ENCODE peak calls at places on chromosomes 12 and 14, in nine cellular contexts. Z is activated CD4-positive, alpha-beta T cell treated with anti-CD3 and anti-CD28 coated beads, Interleukin-2, amount 50 U/mL, for 4 hours; R is hypothalamus; O is glutamatergic neuron; F is fibroblast of pulmonary artery; X is GM04504; Y is T-helper 1 cell; U is cardiac fibroblast; H is stimulated activated CD8-positive, alpha-beta memory T cell treated with anti-CD3 and anti-CD28 coated beads, Interleukin-7, amount 100 ng/mL, for 1 hour. J is an unnamed sample.

GRCh38 chr12:93571360-93571853 is 1.1 kb upstream of the SOCS2 start:
- DNase-seq in Z (peak; percentile 68), R (no peak), H (no peak), X (no peak), O (peak; percentile 97), U (peak; percentile 48), F (peak; percentile 32), Y (peak; percentile 77), J (peak; percentile 48)

GRCh38 chr12:80598004-80598606 is 109.3 kb upstream of the MYF6 start:
- DNase-seq in Z (no peak), U (peak; percentile 91), O (no peak), X (peak; percentile 46), R (no peak), F (peak; percentile 81), Y (no peak), H (no peak), J (no peak)

GRCh38 chr12:88308825-88309224 is 166.7 kb downstream of the TMTC3 start:
- DNase-seq in Y (no peak), U (peak; percentile 97), F (peak; percentile 95), H (no peak), O (no peak), R (no peak), Z (no peak), X (peak; percentile 56), J (no peak)

GRCh38 chr14:76348898-76349297 is 27.0 kb upstream of the ESRRB start:
- DNase-seq in Z (no peak), X (peak; percentile 51), H (no peak), R (no peak), O (no peak), Y (no peak), F (peak; percentile 59), U (peak; percentile 59), J (no peak)

GRCh38 chr14:34098045-34098984 is 147.4 kb upstream of the EGLN3 start:
- DNase-seq in Y (peak; percentile 44), X (no peak), O (peak; percentile 35), Z (no peak), U (peak; percentile 57), R (no peak), H (no peak), F (peak; percentile 71), J (no peak)

GRCh38 chr14:68935761-68936209 is 43.3 kb downstream of the ACTN1 start:
- DNase-seq in Z (no peak), U (no peak), H (no peak), Y (no peak), O (no peak), R (no peak), X (no peak), F (peak; percentile 71), J (no peak)

GRCh38 chr12:15163001-15163400 is 58.2 kb downstream of the RERG start:
- DNase-seq in O (no peak), X (no peak), U (no peak), Y (no peak), Z (no peak), R (no peak), F (no peak), H (no peak), J (no peak)

GRCh38 chr12:2319747-2320146 is 267.0 kb downstream of the CACNA1C start:
- DNase-seq in U (peak; percentile 31), H (no peak), Z (no peak), X (no peak), Y (no peak), O (no peak), R (no peak), F (peak; percentile 25), J (no peak)

GRCh38 chr12:89969098-89969497 is 260.5 kb upstream of the ATP2B1 start:
- DNase-seq in R (no peak), Y (no peak), O (no peak), U (no peak), H (no peak), X (no peak), Z (no peak), F (no peak), J (no peak)

GRCh38 chr14:60753264-60754126 is 18.9 kb downstream of the MNAT1 start:
- DNase-seq in F (no peak), Z (peak; percentile 15), Y (peak; percentile 93), O (no peak), U (no peak), R (no peak), H (peak; percentile 26), X (no peak), J (peak; percentile 53)

J was measured in effector memory CD8-positive, alpha-beta T cell.